ENCODE peak calls at places on chromosomes 1 and 21, in five cellular contexts. F is A549, U is WTC11, Q is H1, R is K562. E is an unnamed sample.

GRCh38 chr21:26844258-26845065 is 747 bp downstream of the ADAMTS1 start:
- DNase-seq in R (no peak), U (peak; percentile 49), F (peak; percentile 33), Q (peak; percentile 71), E (peak; percentile 51)

GRCh38 chr1:14366361-14367018 is 232.0 kb upstream of the KAZN start:
- DNase-seq in F (no peak), R (no peak), U (peak; percentile 27), Q (peak; percentile 56), E (no peak)

GRCh38 chr21:28256420-28256831 is 736.3 kb downstream of the LTN1 start:
- DNase-seq in U (no peak), R (no peak), F (no peak), Q (no peak), E (no peak)

GRCh38 chr1:29052100-29052499 is 71.6 kb downstream of the TMEM200B start:
- DNase-seq in U (no peak), Q (no peak), R (no peak), F (no peak), E (no peak)

GRCh38 chr1:218447010-218447689 is 102.0 kb downstream of the TGFB2 start:
- DNase-seq in Q (no peak), F (no peak), R (no peak), U (no peak), E (no peak)

GRCh38 chr1:38991638-38992449 is 768 bp downstream of the AKIRIN1 start:
- DNase-seq in F (peak; percentile 25), Q (no peak), U (peak; percentile 45), R (peak; percentile 56), E (peak; percentile 38)

GRCh38 chr1:151711044-151711800 is 5.4 kb downstream of the CELF3 start:
- DNase-seq in Q (no peak), F (no peak), R (no peak), U (no peak), E (no peak)

GRCh38 chr1:184315254-184315653 is 71.6 kb upstream of the C1orf21 start:
- DNase-seq in R (no peak), U (no peak), F (no peak), Q (no peak), E (no peak)

GRCh38 chr1:58773406-58773840 is 10.4 kb downstream of the JUN start:
- DNase-seq in Q (no peak), U (no peak), F (no peak), R (no peak), E (peak; percentile 97)
- TF ChIP-seq JUN in Q (no peak), U (no peak), F (no peak), R (no peak), E (peak; percentile 43)

DNA sequence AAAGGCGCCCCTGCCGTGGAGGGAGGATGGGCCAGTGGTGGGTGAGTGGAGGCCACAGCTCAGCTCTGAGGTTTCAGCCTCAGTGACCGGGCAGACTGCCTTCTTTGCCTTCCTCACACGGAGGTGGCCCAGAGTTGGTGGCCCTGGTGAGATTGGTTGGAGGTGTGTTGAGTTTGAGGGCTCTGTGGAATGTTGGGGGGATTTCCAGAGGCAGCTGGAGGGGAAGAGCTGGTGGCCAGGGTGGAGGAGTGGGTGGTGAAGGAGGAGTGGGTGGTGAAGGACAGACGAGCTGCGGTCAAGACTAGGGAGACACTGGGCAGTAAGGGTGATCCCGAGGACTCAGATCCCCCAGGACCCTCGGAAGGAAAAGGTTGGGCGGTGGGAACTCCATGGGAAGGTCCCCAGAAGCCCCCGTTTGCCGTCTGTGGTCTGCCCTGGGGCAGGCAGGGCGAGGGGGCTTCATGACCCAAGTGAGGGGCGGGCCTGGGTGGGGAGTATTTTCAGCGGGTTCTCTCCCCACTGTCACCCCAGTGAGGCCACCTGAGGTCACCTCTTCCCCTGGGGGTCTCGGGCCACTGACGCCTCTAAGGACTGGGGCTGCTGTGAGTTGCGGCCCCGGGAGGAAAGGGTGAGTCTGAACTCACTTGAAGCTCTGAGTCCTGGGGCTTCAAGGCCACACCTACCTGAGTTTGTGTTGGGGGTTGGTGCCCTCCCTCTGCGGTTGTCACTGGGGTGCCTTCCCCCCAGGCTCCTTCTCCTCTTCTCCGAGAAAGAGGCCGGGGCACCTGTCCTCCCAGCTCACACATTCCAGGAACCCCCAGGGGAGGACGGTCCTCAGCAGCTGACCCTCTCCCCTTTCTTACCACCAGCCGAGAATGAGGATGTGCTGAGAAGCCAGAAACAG is 22.7 kb upstream of the PIK3CD start:
- DNase-seq in U (no peak), Q (peak; percentile 45), F (no peak), R (no peak), E (no peak)
- TF ChIP-seq JUN in U (no peak), Q (no peak), F (no peak), R (no peak), E (no peak)

DNA sequence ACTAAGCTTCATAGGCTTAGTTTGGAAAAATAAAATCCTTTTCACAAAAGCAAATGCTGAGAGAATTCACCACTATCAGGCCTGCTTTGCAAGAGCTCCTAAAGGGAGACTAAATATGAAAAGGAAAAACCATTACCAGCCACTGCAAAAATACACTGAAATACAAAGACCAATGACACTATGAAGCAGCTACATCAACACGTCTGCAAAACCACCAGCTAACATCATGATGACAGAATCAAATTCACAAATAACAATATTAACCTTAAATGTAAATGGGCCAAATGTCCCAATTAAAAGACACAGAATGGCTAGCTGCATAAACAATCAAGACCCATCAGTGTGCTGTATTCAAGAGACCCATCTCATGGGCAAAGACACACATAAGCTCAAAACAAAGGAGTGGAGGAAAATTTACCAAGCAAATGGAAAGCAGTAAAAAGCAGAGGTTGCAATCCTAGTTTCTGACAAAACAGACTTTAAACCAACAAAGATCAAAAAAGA is 28.8 kb downstream of the AKT3 start:
- DNase-seq in U (no peak), F (no peak), R (no peak), Q (no peak), E (no peak)
- TF ChIP-seq JUN in U (no peak), F (no peak), R (no peak), Q (no peak), E (no peak)

DNA sequence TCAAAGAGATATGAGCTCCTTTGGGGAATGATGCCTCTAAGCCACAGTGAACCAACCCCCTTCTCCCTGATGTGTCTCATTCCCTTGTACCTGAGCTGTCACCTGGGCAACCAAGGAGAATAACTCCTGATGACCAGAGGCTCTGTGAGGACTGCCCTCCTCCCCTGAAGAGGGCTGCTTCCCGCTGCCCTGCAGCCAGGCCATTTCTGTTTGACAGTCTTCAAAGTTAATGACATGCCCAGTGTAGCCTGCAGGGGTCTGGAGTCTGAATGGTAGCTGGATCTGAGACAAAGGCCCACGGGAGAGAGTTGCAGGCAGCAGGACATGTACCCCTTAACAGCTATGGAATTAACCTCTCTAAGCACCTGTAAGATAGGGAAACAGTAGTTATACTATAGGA is 3.4 kb upstream of the SLFNL1 start:
- DNase-seq in Q (no peak), U (no peak), F (no peak), R (no peak), E (no peak)
- TF ChIP-seq JUN in Q (no peak), U (no peak), F (no peak), R (no peak), E (no peak)

DNA sequence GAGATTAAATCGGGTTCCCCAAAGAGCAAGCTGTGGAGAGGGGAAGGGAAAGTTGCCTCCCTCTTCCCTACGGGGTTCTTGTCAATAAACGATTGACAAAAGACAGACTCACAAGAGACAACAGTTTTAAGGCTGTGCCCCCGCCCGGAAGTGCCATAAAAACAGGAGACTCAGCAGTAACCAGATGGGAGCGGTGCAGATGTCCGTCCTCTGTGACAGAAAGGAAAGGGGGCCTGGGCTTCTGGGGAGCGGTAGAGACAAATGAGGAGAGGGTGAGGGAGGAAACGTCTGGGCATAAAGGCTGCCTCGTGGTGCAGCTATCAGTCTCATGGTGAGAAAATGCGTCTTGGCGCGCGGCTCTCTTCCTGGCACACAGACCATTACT is 5.9 kb downstream of the TP73 start:
- DNase-seq in F (no peak), Q (no peak), U (peak; percentile 11), R (no peak), E (no peak)
- TF ChIP-seq JUN in F (no peak), Q (no peak), U (no peak), R (no peak), E (no peak)

GRCh38 chr1:243558556-243558955 is 291.5 kb downstream of the AKT3 start:
- DNase-seq in R (no peak), Q (no peak), F (no peak), U (no peak), E (no peak)
- TF ChIP-seq JUN in R (no peak), Q (no peak), F (no peak), U (no peak), E (no peak)

GRCh38 chr1:905811-906531 is 17.8 kb upstream of the SAMD11 start:
- DNase-seq in U (no peak), Q (peak; percentile 44), R (no peak), F (no peak), E (no peak)
- TF ChIP-seq JUN in U (no peak), Q (no peak), R (no peak), F (no peak), E (no peak)

E was measured in endothelial cell of umbilical vein.